ENCODE peak calls at places on chromosomes 4 and X, in eight cellular contexts. L is left ventricle myocardium inferior, C is tibial nerve, Y is posterior cingulate gyrus, G is occipital lobe, T is mesothelial cell of epicardium, V is skeletal muscle cell, I is iPS DF 6.9. R is an unnamed sample.

GRCh38 chr4:164410401-164410800 is 343.5 kb upstream of the SMIM31 start:
- DNase-seq in L (no peak), C (no peak), Y (no peak), G (no peak), T (no peak), V (no peak), I (no peak), R (no peak)

GRCh38 chr4:37999000-37999745 is 39.0 kb downstream of the PTTG2 start:
- DNase-seq in L (no peak), C (no peak), Y (no peak), G (no peak), T (no peak), V (no peak), I (no peak), R (no peak)

GRCh38 chrX:137565921-137566745 is at the start of gene ZIC3:
- DNase-seq in L (peak; percentile 57), C (no peak), Y (peak; percentile 60), G (peak; percentile 22), T (peak; percentile 71), V (no peak), I (no peak), R (peak; percentile 50)

GRCh38 chr4:107519057-107519456 is 201.0 kb downstream of the PAPSS1 start:
- DNase-seq in L (no peak), C (no peak), Y (no peak), G (no peak), T (peak; percentile 48), V (no peak), I (no peak), R (no peak)

GRCh38 chrX:136910565-136911040 is 30.1 kb upstream of the RBMX start:
- DNase-seq in L (no peak), C (no peak), Y (no peak), G (no peak), T (no peak), V (no peak), I (no peak), R (no peak)

GRCh38 chrX:31070057-31070468 is 1.8 kb downstream of the FTHL17 start:
- DNase-seq in L (no peak), C (no peak), Y (no peak), G (no peak), T (no peak), V (no peak), I (no peak), R (no peak)

GRCh38 chr4:141130947-141131545 is 2.2 kb downstream of the RNF150 start:
- DNase-seq in L (no peak), C (no peak), Y (no peak), G (no peak), T (no peak), V (no peak), I (no peak), R (no peak)

GRCh38 chr4:89829470-89830138 is 7.4 kb downstream of the SNCA start:
- DNase-seq in L (no peak), C (no peak), Y (peak; percentile 60), G (peak; percentile 13), T (no peak), V (no peak), I (no peak), R (peak; percentile 44)

GRCh38 chrX:148661035-148661434 is 160.6 kb downstream of the AFF2 start:
- DNase-seq in L (no peak), C (no peak), Y (no peak), G (no peak), T (no peak), V (no peak), I (no peak), R (no peak)

GRCh38 chrX:45767021-45767491 is 566.4 kb upstream of the DIPK2B start:
- DNase-seq in L (no peak), C (no peak), Y (no peak), G (no peak), T (no peak), V (no peak), I (no peak), R (no peak)

GRCh38 chr4:5810151-5810550 is 82.7 kb downstream of the CRMP1 start:
- DNase-seq in L (no peak), C (no peak), Y (no peak), G (no peak), T (no peak), V (no peak), I (no peak), R (no peak)

GRCh38 chrX:37580080-37580479 is 8.6 kb downstream of the LANCL3 start:
- DNase-seq in L (no peak), C (no peak), Y (no peak), G (no peak), T (no peak), V (no peak), I (no peak), R (no peak)

GRCh38 chr4:112075129-112075753 is 70.0 kb upstream of the FAM241A start:
- DNase-seq in L (no peak), C (no peak), Y (no peak), G (no peak), T (no peak), V (peak; percentile 54), I (no peak), R (no peak)

GRCh38 chrX:147958316-147958715 is 22.8 kb upstream of the FMR1NB start:
- DNase-seq in L (no peak), C (no peak), Y (no peak), G (no peak), T (no peak), V (peak; percentile 23), I (no peak), R (no peak)

GRCh38 chr4:110395416-110395815 is 80.5 kb upstream of the ENPEP start:
- DNase-seq in L (no peak), C (no peak), Y (no peak), G (no peak), T (no peak), V (no peak), I (no peak), R (no peak)

GRCh38 chr4:151098191-151098590 is 1.2 kb upstream of the RPS3A start:
- DNase-seq in L (no peak), C (no peak), Y (no peak), G (no peak), T (no peak), V (no peak), I (no peak), R (peak; percentile 28)

GRCh38 chr4:57265831-57266582 is 155.8 kb upstream of the IGFBP7 start:
- DNase-seq in L (peak; percentile 36), C (no peak), Y (no peak), G (no peak), T (no peak), V (no peak), I (peak; percentile 37), R (peak; percentile 23)

GRCh38 chr4:80360900-80361299 is 25.4 kb downstream of the CFAP299 start:
- DNase-seq in L (no peak), C (no peak), Y (no peak), G (no peak), T (no peak), V (no peak), I (no peak), R (no peak)

GRCh38 chrX:31524182-31524581 is 452.3 kb upstream of the FTHL17 start:
- DNase-seq in L (no peak), C (no peak), Y (no peak), G (no peak), T (no peak), V (no peak), I (no peak), R (no peak)

GRCh38 chr4:173213296-173213695 is 44.7 kb downstream of the GALNT7 start:
- DNase-seq in L (no peak), C (no peak), Y (no peak), G (no peak), T (no peak), V (no peak), I (no peak), R (no peak)

GRCh38 chrX:8823698-8824097 is 22.5 kb upstream of the FAM9A start:
- DNase-seq in L (no peak), C (no peak), Y (no peak), G (no peak), T (no peak), V (no peak), I (no peak), R (no peak)

GRCh38 chr4:185464184-185464583 is 7.3 kb downstream of the CCDC110 start:
- DNase-seq in L (no peak), C (no peak), Y (no peak), G (no peak), T (no peak), V (no peak), I (no peak), R (no peak)

GRCh38 chrX:55767100-55767499 is 49.6 kb downstream of the RRAGB start:
- DNase-seq in L (no peak), C (no peak), Y (no peak), G (no peak), T (no peak), V (no peak), I (no peak), R (no peak)

GRCh38 chrX:47573334-47574095 is 8.7 kb upstream of the TIMP1 start:
- DNase-seq in L (peak; percentile 52), C (peak; percentile 34), Y (no peak), G (no peak), T (peak; percentile 64), V (no peak), I (peak; percentile 47), R (no peak)

GRCh38 chr4:37936889-37937498 is 23.2 kb upstream of the PTTG2 start:
- DNase-seq in L (peak; percentile 57), C (no peak), Y (no peak), G (no peak), T (no peak), V (no peak), I (no peak), R (no peak)

GRCh38 chr4:38512840-38513239 is 151.2 kb upstream of the KLF3 start:
- DNase-seq in L (no peak), C (no peak), Y (no peak), G (no peak), T (no peak), V (no peak), I (no peak), R (no peak)

R was measured in upper lobe of left lung.